ENCODE peak calls at places on chromosomes 11 and 22, in four cellular contexts. One of them, this sample, is unnamed.

GRCh38 chr11:125167954-125168821 is 3.6 kb downstream of the PKNOX2 start:
- DNase-seq in left ventricle myocardium inferior: no peak
- DNase-seq in mammary epithelial cell: no peak
- DNase-seq in tibial nerve: no peak
- DNase-seq in this sample: no peak

GRCh38 chr11:76578655-76579046 is 91.9 kb downstream of the LRRC32 start:
- DNase-seq in left ventricle myocardium inferior: peak; percentile 68
- DNase-seq in mammary epithelial cell: no peak
- DNase-seq in tibial nerve: no peak
- DNase-seq in this sample: peak; percentile 84

GRCh38 chr11:76653674-76654309 is 16.8 kb downstream of the LRRC32 start:
- DNase-seq in tibial nerve: peak; percentile 11
- DNase-seq in mammary epithelial cell: no peak
- DNase-seq in left ventricle myocardium inferior: peak; percentile 64
- DNase-seq in this sample: peak; percentile 77

GRCh38 chr11:12777208-12777874 is 103.1 kb downstream of the TEAD1 start:
- DNase-seq in tibial nerve: no peak
- DNase-seq in left ventricle myocardium inferior: no peak
- DNase-seq in mammary epithelial cell: peak; percentile 25
- DNase-seq in this sample: no peak

GRCh38 chr22:36486619-36487384 is 5.4 kb upstream of the TXN2 start:
- DNase-seq in left ventricle myocardium inferior: no peak
- DNase-seq in mammary epithelial cell: peak; percentile 47
- DNase-seq in tibial nerve: no peak
- DNase-seq in this sample: no peak

GRCh38 chr11:132427611-132428010 is 1057.2 kb downstream of the NTM start:
- DNase-seq in left ventricle myocardium inferior: no peak
- DNase-seq in mammary epithelial cell: peak; percentile 83
- DNase-seq in tibial nerve: no peak
- DNase-seq in this sample: no peak

GRCh38 chr22:47850644-47851151 is 1088.2 kb downstream of the TBC1D22A start:
- DNase-seq in left ventricle myocardium inferior: no peak
- DNase-seq in tibial nerve: no peak
- DNase-seq in mammary epithelial cell: no peak
- DNase-seq in this sample: no peak

GRCh38 chr11:45641961-45642360 is 23.5 kb downstream of the CHST1 start:
- DNase-seq in mammary epithelial cell: no peak
- DNase-seq in left ventricle myocardium inferior: no peak
- DNase-seq in tibial nerve: no peak
- DNase-seq in this sample: no peak

GRCh38 chr11:126284829-126285228 is 1.9 kb downstream of the TIRAP start:
- DNase-seq in mammary epithelial cell: peak; percentile 93
- DNase-seq in tibial nerve: no peak
- DNase-seq in left ventricle myocardium inferior: no peak
- DNase-seq in this sample: peak; percentile 87

GRCh38 chr22:26428515-26429457 is at the start of gene ASPHD2:
- DNase-seq in mammary epithelial cell: peak; percentile 64
- DNase-seq in left ventricle myocardium inferior: peak; percentile 41
- DNase-seq in tibial nerve: no peak
- DNase-seq in this sample: peak; percentile 83

GRCh38 chr11:27757953-27758352 is 57.7 kb upstream of the BDNF start:
- DNase-seq in left ventricle myocardium inferior: no peak
- DNase-seq in mammary epithelial cell: peak; percentile 3
- DNase-seq in tibial nerve: no peak
- DNase-seq in this sample: peak; percentile 51

GRCh38 chr11:9617960-9618359 is 44.5 kb downstream of the WEE1 start:
- DNase-seq in left ventricle myocardium inferior: no peak
- DNase-seq in mammary epithelial cell: peak; percentile 43
- DNase-seq in tibial nerve: no peak
- DNase-seq in this sample: no peak

GRCh38 chr11:69297926-69298777 is 4.2 kb downstream of the MYEOV start:
- DNase-seq in tibial nerve: peak; percentile 54
- DNase-seq in mammary epithelial cell: peak; percentile 91
- DNase-seq in left ventricle myocardium inferior: peak; percentile 82
- DNase-seq in this sample: peak; percentile 91

GRCh38 chr11:87878373-87878779 is 296.9 kb downstream of the RAB38 start:
- DNase-seq in mammary epithelial cell: peak; percentile 13
- DNase-seq in left ventricle myocardium inferior: no peak
- DNase-seq in tibial nerve: no peak
- DNase-seq in this sample: no peak

GRCh38 chr11:132977746-132978145 is 554.6 kb downstream of the OPCML start:
- DNase-seq in tibial nerve: no peak
- DNase-seq in mammary epithelial cell: no peak
- DNase-seq in left ventricle myocardium inferior: no peak
- DNase-seq in this sample: no peak

GRCh38 chr11:104091281-104092071 is 55.0 kb downstream of the DDI1 start:
- DNase-seq in left ventricle myocardium inferior: no peak
- DNase-seq in mammary epithelial cell: no peak
- DNase-seq in tibial nerve: no peak
- DNase-seq in this sample: no peak

GRCh38 chr22:30031764-30032468 is 48.3 kb upstream of the HORMAD2 start:
- DNase-seq in mammary epithelial cell: no peak
- DNase-seq in left ventricle myocardium inferior: no peak
- DNase-seq in tibial nerve: no peak
- DNase-seq in this sample: no peak

GRCh38 chr22:18085188-18085587 is 7.4 kb downstream of the PEX26 start:
- DNase-seq in left ventricle myocardium inferior: no peak
- DNase-seq in tibial nerve: no peak
- DNase-seq in mammary epithelial cell: no peak
- DNase-seq in this sample: no peak

GRCh38 chr22:46043816-46044717 is 67.1 kb upstream of the WNT7B start:
- DNase-seq in mammary epithelial cell: peak; percentile 70
- DNase-seq in left ventricle myocardium inferior: peak; percentile 41
- DNase-seq in tibial nerve: no peak
- DNase-seq in this sample: no peak
- H3K4me1 ChIP-seq in mammary epithelial cell: peaks cover 29% of the 10 kb centered on the region
- H3K4me1 ChIP-seq in left ventricle myocardium inferior: peaks cover 80% of the 10 kb centered on the region
- H3K4me1 ChIP-seq in tibial nerve: no peaks in the 10 kb centered on the region
- H3K4me1 ChIP-seq in this sample: no peaks in the 10 kb centered on the region

DNA sequence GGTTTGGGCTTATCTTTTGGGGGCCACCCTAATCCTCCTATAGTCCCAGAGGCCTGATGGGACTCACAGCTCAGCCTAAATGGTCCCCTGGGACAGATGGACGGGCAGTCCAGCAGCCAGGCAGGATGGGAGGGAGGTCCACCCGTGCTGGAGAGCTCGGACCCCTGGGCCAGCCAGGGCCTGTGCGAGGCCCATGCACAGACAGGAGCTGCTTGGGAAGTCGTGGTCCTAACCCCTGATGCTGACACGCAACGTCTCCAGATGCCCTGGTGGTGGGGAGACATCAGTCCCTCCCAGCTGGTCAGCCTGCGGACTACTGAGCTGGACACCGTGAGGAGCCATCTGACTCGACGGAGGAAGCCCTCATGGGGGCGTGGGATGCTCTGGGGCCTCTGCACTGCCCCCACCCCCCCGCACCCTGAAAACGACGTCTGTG is 31.2 kb upstream of the MUC5AC start:
- DNase-seq in tibial nerve: no peak
- DNase-seq in mammary epithelial cell: no peak
- DNase-seq in left ventricle myocardium inferior: no peak
- DNase-seq in this sample: peak; percentile 25
- H3K4me3 ChIP-seq in tibial nerve: no peak overlapping the region
- H3K4me3 ChIP-seq in mammary epithelial cell: no peak overlapping the region
- H3K4me3 ChIP-seq in left ventricle myocardium inferior: no peak overlapping the region
- H3K4me3 ChIP-seq in this sample: no peak overlapping the region

DNA sequence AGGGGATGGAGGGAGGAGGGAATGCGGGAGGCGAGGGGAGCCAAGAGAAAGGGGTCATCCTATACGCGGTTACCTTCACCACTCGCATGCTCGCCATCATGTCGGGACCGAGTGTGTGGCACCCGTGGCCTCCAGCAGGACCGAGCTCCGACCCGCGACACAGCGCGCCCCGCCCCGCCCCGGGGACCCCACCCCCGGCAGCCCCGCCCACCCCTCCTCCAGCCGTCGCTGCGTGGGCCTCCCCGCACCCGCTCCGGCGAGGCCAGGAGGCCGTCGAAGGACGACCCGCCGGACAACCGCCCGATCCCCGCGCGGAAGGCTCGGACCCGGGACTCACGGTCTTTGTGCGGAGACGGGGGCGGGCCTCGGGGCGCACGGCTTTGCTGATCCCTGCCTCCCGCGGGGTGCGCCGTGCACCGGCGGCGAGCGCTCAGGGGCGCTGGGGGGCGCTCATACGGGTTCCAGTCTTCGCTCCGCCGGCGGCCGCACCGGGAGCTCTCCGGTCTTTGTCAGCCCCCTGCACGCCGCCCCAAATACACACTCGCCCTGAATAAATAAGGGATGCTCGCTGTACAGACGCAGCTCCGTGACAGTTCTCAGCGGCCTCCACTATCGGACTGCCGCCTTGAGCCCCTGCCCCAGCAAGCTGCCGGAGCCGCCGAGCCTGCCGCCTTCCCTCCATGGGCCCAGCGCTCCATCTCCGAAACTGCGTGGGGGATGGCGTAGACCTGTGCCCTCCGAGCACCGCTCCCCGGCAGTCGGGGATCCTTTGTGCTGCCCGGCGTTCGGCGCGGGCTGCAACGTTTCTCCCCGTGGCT is at the start of gene UBE2L6:
- DNase-seq in tibial nerve: peak; percentile 75
- DNase-seq in mammary epithelial cell: no peak
- DNase-seq in left ventricle myocardium inferior: peak; percentile 83
- DNase-seq in this sample: peak; percentile 97
- H3K27ac ChIP-seq in tibial nerve: peak within 1 kb of the TSS; percentile 92
- H3K27ac ChIP-seq in mammary epithelial cell: peak within 1 kb of the TSS; percentile 44
- H3K27ac ChIP-seq in left ventricle myocardium inferior: peak within 1 kb of the TSS; percentile 90
- H3K27ac ChIP-seq in this sample: peak within 1 kb of the TSS; percentile 74

DNA sequence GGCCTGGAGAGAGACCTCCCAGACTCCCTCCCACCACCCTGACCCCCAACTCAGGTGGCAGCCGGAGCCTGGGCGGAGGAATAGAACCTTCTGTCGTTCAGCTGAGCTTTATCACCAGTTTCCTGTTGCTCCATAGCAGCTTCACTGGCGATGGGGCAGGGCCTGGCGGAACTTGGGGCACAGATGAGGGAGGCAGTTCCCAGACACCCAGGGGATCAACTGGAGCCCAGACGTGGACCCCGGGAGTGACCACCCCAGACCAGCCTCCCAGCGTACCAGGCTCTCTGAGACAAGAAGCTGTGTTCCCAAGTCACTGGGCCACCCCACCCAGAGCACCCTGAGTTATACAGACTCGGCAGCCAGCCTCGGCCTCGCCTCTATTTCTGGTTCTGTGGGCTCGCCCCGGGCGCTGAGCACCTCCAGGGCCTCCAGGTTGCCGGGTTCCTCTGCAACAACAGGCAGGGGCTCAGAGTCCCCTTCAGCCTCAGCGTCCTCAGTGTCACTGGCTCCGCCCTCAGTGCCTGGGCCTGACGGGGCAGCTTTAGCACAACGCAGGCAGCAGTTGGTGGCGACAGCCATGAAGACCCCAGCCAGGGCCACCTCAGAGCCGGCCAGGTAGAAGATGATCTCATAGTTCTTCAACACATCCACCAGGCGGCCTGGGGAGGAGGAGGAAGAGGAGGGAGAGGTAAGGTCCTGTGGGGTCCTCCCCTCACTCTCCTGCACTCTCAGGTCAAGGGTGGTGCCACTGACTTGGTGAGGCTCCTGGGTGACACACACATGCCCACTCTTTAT is 5.7 kb downstream of the SLC16A8 start:
- DNase-seq in tibial nerve: no peak
- DNase-seq in left ventricle myocardium inferior: no peak
- DNase-seq in mammary epithelial cell: no peak
- DNase-seq in this sample: no peak
- H3K4me1 ChIP-seq in tibial nerve: no peaks in the 10 kb centered on the region
- H3K4me1 ChIP-seq in left ventricle myocardium inferior: peaks cover 21% of the 10 kb centered on the region
- H3K4me1 ChIP-seq in mammary epithelial cell: peaks cover 8% of the 10 kb centered on the region
- H3K4me1 ChIP-seq in this sample: no peaks in the 10 kb centered on the region

GRCh38 chr22:50550395-50550794 is 4.7 kb downstream of the KLHDC7B start:
- DNase-seq in left ventricle myocardium inferior: no peak
- DNase-seq in tibial nerve: no peak
- DNase-seq in mammary epithelial cell: no peak
- DNase-seq in this sample: peak; percentile 36

GRCh38 chr22:50546326-50547230 is 879 bp downstream of the KLHDC7B start:
- DNase-seq in tibial nerve: no peak
- DNase-seq in mammary epithelial cell: no peak
- DNase-seq in left ventricle myocardium inferior: no peak
- DNase-seq in this sample: peak; percentile 75

GRCh38 chr22:50548913-50549790 is 3.5 kb downstream of the KLHDC7B start:
- DNase-seq in mammary epithelial cell: no peak
- DNase-seq in left ventricle myocardium inferior: no peak
- DNase-seq in tibial nerve: no peak
- DNase-seq in this sample: peak; percentile 42

GRCh38 chr22:50547231-50547851 is 1.6 kb downstream of the KLHDC7B start:
- DNase-seq in mammary epithelial cell: no peak
- DNase-seq in tibial nerve: no peak
- DNase-seq in left ventricle myocardium inferior: no peak
- DNase-seq in this sample: peak; percentile 50

GRCh38 chr22:50548046-50548912 is 2.6 kb downstream of the KLHDC7B start:
- DNase-seq in tibial nerve: no peak
- DNase-seq in left ventricle myocardium inferior: no peak
- DNase-seq in mammary epithelial cell: no peak
- DNase-seq in this sample: no peak
- H3K4me3 ChIP-seq in tibial nerve: peak overlapping the region; percentile 46
- H3K4me3 ChIP-seq in left ventricle myocardium inferior: peak overlapping the region; percentile 52
- H3K4me3 ChIP-seq in mammary epithelial cell: no peak overlapping the region
- H3K4me3 ChIP-seq in this sample: no peak overlapping the region

GRCh38 chr11:86301742-86302091 is 323 bp upstream of the HIKESHI start:
- DNase-seq in tibial nerve: no peak
- DNase-seq in left ventricle myocardium inferior: no peak
- DNase-seq in mammary epithelial cell: no peak
- DNase-seq in this sample: no peak

GRCh38 chr11:86302092-86302793 is at the start of gene HIKESHI:
- DNase-seq in tibial nerve: peak; percentile 100
- DNase-seq in mammary epithelial cell: peak; percentile 95
- DNase-seq in left ventricle myocardium inferior: peak; percentile 100
- DNase-seq in this sample: peak; percentile 100

DNA sequence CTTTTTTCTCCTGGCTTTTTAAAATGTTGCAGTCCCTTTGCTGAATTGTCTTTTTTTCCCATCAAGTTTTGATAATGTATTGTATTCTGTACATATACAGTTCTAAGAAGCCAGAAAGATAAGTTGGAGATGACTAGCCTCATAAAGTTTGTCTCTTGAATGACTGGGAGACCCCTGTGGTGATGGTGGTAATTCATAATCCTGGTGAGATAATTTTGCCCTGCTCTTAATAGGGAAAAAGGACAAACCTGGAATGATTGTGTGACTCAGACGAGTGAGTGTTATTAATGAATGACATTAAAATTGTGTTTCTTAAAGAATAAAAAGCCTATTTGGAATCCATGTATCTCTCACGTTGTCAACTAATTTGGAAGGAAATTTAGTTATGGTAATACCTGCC is 1.2 kb downstream of the HIKESHI start:
- DNase-seq in tibial nerve: no peak
- DNase-seq in mammary epithelial cell: no peak
- DNase-seq in left ventricle myocardium inferior: no peak
- DNase-seq in this sample: no peak
- H3K27ac ChIP-seq in tibial nerve: peak overlapping the region; percentile 90
- H3K27ac ChIP-seq in mammary epithelial cell: peak overlapping the region; percentile 78
- H3K27ac ChIP-seq in left ventricle myocardium inferior: no peak overlapping the region
- H3K27ac ChIP-seq in this sample: no peak overlapping the region